ENCODE peak calls at places on chromosomes 2 and 18, in ten cellular contexts. S is AG09319, N is activated T-cell treated with anti-CD3 and anti-CD28 coated beads for 1 hour, U is DMS153, E is keratinocyte, R is K562, A is AG10803, X is Peyer's patch, P is NCI-H774, Q is tibial nerve. G is an unnamed sample.

GRCh38 chr18:74251297-74252031 is 40.3 kb downstream of the CYB5A start:
- DNase-seq in R (peak), Q (no peak), E (no peak), P (no peak), U (no peak), A (peak), S (peak), X (no peak), N (no peak), G (no peak)

GRCh38 chr18:56853961-56854360 is 202.8 kb downstream of the WDR7 start:
- DNase-seq in Q (no peak), U (peak), P (peak), S (no peak), A (no peak), E (no peak), X (no peak), R (no peak), N (no peak), G (no peak)

GRCh38 chr2:121599963-121600651 is 49.2 kb downstream of the CLASP1 start:
- DNase-seq in X (no peak), A (peak), R (no peak), E (no peak), S (no peak), Q (no peak), U (no peak), N (no peak), P (no peak), G (no peak)

GRCh38 chr2:42795871-42796301 is 3.5 kb upstream of the HAAO start:
- DNase-seq in S (no peak), Q (no peak), N (no peak), A (peak), E (peak), U (no peak), R (no peak), X (peak), P (no peak), G (peak)

GRCh38 chr2:163348843-163349395 is 386.9 kb downstream of the FIGN start:
- DNase-seq in Q (no peak), U (no peak), A (peak), P (no peak), X (peak), N (no peak), E (no peak), S (no peak), R (no peak), G (peak)

GRCh38 chr2:157229572-157229971 is 27.9 kb upstream of the GALNT5 start:
- DNase-seq in X (no peak), A (peak), U (no peak), S (peak), R (no peak), E (no peak), P (no peak), N (no peak), Q (no peak), G (peak)

GRCh38 chr18:79942786-79943607 is 8.5 kb downstream of the SLC66A2 start:
- DNase-seq in E (no peak), S (no peak), R (peak), Q (no peak), X (peak), N (no peak), U (no peak), A (no peak), P (no peak), G (no peak)

GRCh38 chr2:43402452-43402937 is 176.1 kb upstream of the ZFP36L2 start:
- DNase-seq in Q (no peak), P (no peak), E (no peak), X (no peak), R (no peak), A (no peak), U (no peak), S (no peak), N (no peak), G (no peak)

GRCh38 chr2:207953354-207953753 is 72.0 kb downstream of the PLEKHM3 start:
- DNase-seq in E (no peak), Q (no peak), U (no peak), R (no peak), S (no peak), N (no peak), A (no peak), P (no peak), X (no peak), G (no peak)

GRCh38 chr2:217261452-217261851 is 401.6 kb upstream of the TNP1 start:
- DNase-seq in A (no peak), P (no peak), R (peak), X (no peak), Q (no peak), S (no peak), E (no peak), U (no peak), N (no peak), G (no peak)

GRCh38 chr2:37837576-37838335 is 87.3 kb upstream of the RMDN2 start:
- DNase-seq in P (no peak), S (no peak), N (no peak), U (no peak), R (no peak), A (no peak), E (no peak), Q (no peak), X (no peak), G (peak)

GRCh38 chr2:109185801-109186570 is 57.0 kb downstream of the SH3RF3 start:
- DNase-seq in X (no peak), A (peak), S (peak), P (no peak), Q (no peak), U (no peak), R (no peak), E (no peak), N (no peak), G (no peak)

GRCh38 chr2:238747114-238747513 is 100.8 kb upstream of the TWIST2 start:
- DNase-seq in E (no peak), X (no peak), S (no peak), U (no peak), R (no peak), P (no peak), A (no peak), N (no peak), Q (no peak), G (no peak)